ENCODE peak calls at places on chromosomes 16 and 17, in ten cellular contexts. One of them, this sample, is unnamed.

GRCh38 chr16:57859331-57859730 is 57.0 kb upstream of the KIFC3 start:
- DNase-seq in Kasumi-1: peak; percentile 69
- DNase-seq in effector memory CD8-positive, alpha-beta T cell: no peak
- DNase-seq in Karpas-422: no peak
- DNase-seq in NCI-H1105: no peak
- DNase-seq in HFF-Myc: no peak
- DNase-seq in aorta: no peak
- DNase-seq in transverse colon: no peak
- DNase-seq in heart left ventricle: no peak
- DNase-seq in mammary epithelial cell: no peak
- DNase-seq in this sample: peak; percentile 13

GRCh38 chr17:31448467-31449077 is 57.1 kb downstream of the RAB11FIP4 start:
- DNase-seq in Kasumi-1: no peak
- DNase-seq in mammary epithelial cell: no peak
- DNase-seq in HFF-Myc: peak; percentile 11
- DNase-seq in transverse colon: no peak
- DNase-seq in effector memory CD8-positive, alpha-beta T cell: no peak
- DNase-seq in heart left ventricle: no peak
- DNase-seq in NCI-H1105: no peak
- DNase-seq in Karpas-422: no peak
- DNase-seq in aorta: no peak
- DNase-seq in this sample: no peak

GRCh38 chr17:7856081-7856791 is 1.1 kb downstream of the NAA38 start:
- DNase-seq in transverse colon: peak; percentile 80
- DNase-seq in aorta: peak; percentile 66
- DNase-seq in Karpas-422: peak; percentile 95
- DNase-seq in HFF-Myc: no peak
- DNase-seq in NCI-H1105: peak; percentile 59
- DNase-seq in heart left ventricle: peak; percentile 88
- DNase-seq in mammary epithelial cell: no peak
- DNase-seq in Kasumi-1: peak; percentile 46
- DNase-seq in effector memory CD8-positive, alpha-beta T cell: no peak
- DNase-seq in this sample: peak; percentile 56

GRCh38 chr17:57900991-57901743 is 51.3 kb upstream of the MRPS23 start:
- DNase-seq in heart left ventricle: no peak
- DNase-seq in transverse colon: peak; percentile 41
- DNase-seq in Kasumi-1: no peak
- DNase-seq in effector memory CD8-positive, alpha-beta T cell: no peak
- DNase-seq in NCI-H1105: peak; percentile 93
- DNase-seq in HFF-Myc: no peak
- DNase-seq in mammary epithelial cell: peak; percentile 89
- DNase-seq in aorta: no peak
- DNase-seq in Karpas-422: no peak
- DNase-seq in this sample: no peak

GRCh38 chr17:12928736-12929135 is 89.1 kb downstream of the ELAC2 start:
- DNase-seq in mammary epithelial cell: no peak
- DNase-seq in Karpas-422: peak; percentile 72
- DNase-seq in heart left ventricle: no peak
- DNase-seq in effector memory CD8-positive, alpha-beta T cell: no peak
- DNase-seq in HFF-Myc: no peak
- DNase-seq in transverse colon: no peak
- DNase-seq in NCI-H1105: peak; percentile 3
- DNase-seq in Kasumi-1: no peak
- DNase-seq in aorta: no peak
- DNase-seq in this sample: peak; percentile 48

GRCh38 chr17:83109793-83110645 is 30.6 kb downstream of the METRNL start:
- DNase-seq in heart left ventricle: peak; percentile 85
- DNase-seq in mammary epithelial cell: peak; percentile 91
- DNase-seq in transverse colon: peak; percentile 87
- DNase-seq in effector memory CD8-positive, alpha-beta T cell: no peak
- DNase-seq in Karpas-422: no peak
- DNase-seq in NCI-H1105: peak; percentile 45
- DNase-seq in Kasumi-1: no peak
- DNase-seq in HFF-Myc: peak; percentile 83
- DNase-seq in aorta: peak; percentile 97
- DNase-seq in this sample: no peak

GRCh38 chr16:3726021-3726687 is 8.8 kb upstream of the TRAP1 start:
- DNase-seq in aorta: no peak
- DNase-seq in Karpas-422: no peak
- DNase-seq in transverse colon: no peak
- DNase-seq in mammary epithelial cell: no peak
- DNase-seq in NCI-H1105: no peak
- DNase-seq in effector memory CD8-positive, alpha-beta T cell: no peak
- DNase-seq in heart left ventricle: no peak
- DNase-seq in Kasumi-1: no peak
- DNase-seq in HFF-Myc: no peak
- DNase-seq in this sample: no peak

GRCh38 chr17:34135841-34136240 is 119.2 kb upstream of the CCL2 start:
- DNase-seq in Kasumi-1: no peak
- DNase-seq in aorta: no peak
- DNase-seq in NCI-H1105: peak; percentile 13
- DNase-seq in Karpas-422: no peak
- DNase-seq in HFF-Myc: no peak
- DNase-seq in mammary epithelial cell: no peak
- DNase-seq in heart left ventricle: no peak
- DNase-seq in effector memory CD8-positive, alpha-beta T cell: no peak
- DNase-seq in transverse colon: no peak
- DNase-seq in this sample: no peak

GRCh38 chr17:17039911-17040310 is 2.3 kb upstream of the MPRIP start:
- DNase-seq in NCI-H1105: no peak
- DNase-seq in HFF-Myc: no peak
- DNase-seq in Kasumi-1: no peak
- DNase-seq in mammary epithelial cell: no peak
- DNase-seq in transverse colon: no peak
- DNase-seq in heart left ventricle: no peak
- DNase-seq in Karpas-422: no peak
- DNase-seq in effector memory CD8-positive, alpha-beta T cell: no peak
- DNase-seq in aorta: no peak
- DNase-seq in this sample: no peak

GRCh38 chr17:55089251-55089650 is 120.7 kb downstream of the STXBP4 start:
- DNase-seq in aorta: no peak
- DNase-seq in HFF-Myc: no peak
- DNase-seq in heart left ventricle: no peak
- DNase-seq in transverse colon: no peak
- DNase-seq in effector memory CD8-positive, alpha-beta T cell: no peak
- DNase-seq in Karpas-422: no peak
- DNase-seq in NCI-H1105: no peak
- DNase-seq in mammary epithelial cell: no peak
- DNase-seq in Kasumi-1: no peak
- DNase-seq in this sample: no peak

GRCh38 chr17:72419866-72420774 is 299.3 kb downstream of the SOX9 start:
- DNase-seq in HFF-Myc: no peak
- DNase-seq in heart left ventricle: no peak
- DNase-seq in aorta: no peak
- DNase-seq in transverse colon: peak; percentile 24
- DNase-seq in mammary epithelial cell: no peak
- DNase-seq in Kasumi-1: no peak
- DNase-seq in Karpas-422: peak; percentile 96
- DNase-seq in NCI-H1105: no peak
- DNase-seq in effector memory CD8-positive, alpha-beta T cell: no peak
- DNase-seq in this sample: peak; percentile 52